ENCODE peak calls at places on chromosomes 16 and 17, in eight cellular contexts. One of them, this sample, is unnamed. For H3K4me1 and H3K27me3, the result is how much of the 10 kb centered on the place peaks cover.

GRCh38 chr16:17374668-17375255 is 96.0 kb downstream of the XYLT1 start:
- DNase-seq in breast epithelium: no peak
- DNase-seq in heart right ventricle: no peak
- DNase-seq in Karpas-422: no peak
- DNase-seq in GM23248: no peak
- DNase-seq in PC-3: no peak
- DNase-seq in heart left ventricle: no peak
- DNase-seq in CD4-positive, CD25-positive, alpha-beta regulatory T cell: no peak
- DNase-seq in this sample: no peak

GRCh38 chr16:26111900-26112299 is 420.1 kb downstream of the HS3ST4 start:
- DNase-seq in breast epithelium: no peak
- DNase-seq in heart right ventricle: no peak
- DNase-seq in Karpas-422: peak
- DNase-seq in GM23248: peak
- DNase-seq in PC-3: no peak
- DNase-seq in heart left ventricle: no peak
- DNase-seq in CD4-positive, CD25-positive, alpha-beta regulatory T cell: no peak
- DNase-seq in this sample: no peak

GRCh38 chr17:80671039-80671822 is 126.6 kb downstream of the RPTOR start:
- DNase-seq in breast epithelium: no peak
- DNase-seq in heart right ventricle: no peak
- DNase-seq in Karpas-422: no peak
- DNase-seq in GM23248: no peak
- DNase-seq in PC-3: no peak
- DNase-seq in heart left ventricle: no peak
- DNase-seq in CD4-positive, CD25-positive, alpha-beta regulatory T cell: no peak
- DNase-seq in this sample: no peak

GRCh38 chr17:32596666-32597065 is 109.9 kb downstream of the CDK5R1 start:
- DNase-seq in breast epithelium: no peak
- DNase-seq in heart right ventricle: no peak
- DNase-seq in Karpas-422: no peak
- DNase-seq in GM23248: peak
- DNase-seq in PC-3: no peak
- DNase-seq in heart left ventricle: no peak
- DNase-seq in CD4-positive, CD25-positive, alpha-beta regulatory T cell: no peak
- DNase-seq in this sample: no peak

GRCh38 chr16:11354733-11355574 is 9.7 kb downstream of the RMI2 start:
- DNase-seq in breast epithelium: no peak
- DNase-seq in heart right ventricle: no peak
- DNase-seq in Karpas-422: peak
- DNase-seq in GM23248: no peak
- DNase-seq in PC-3: no peak
- DNase-seq in heart left ventricle: no peak
- DNase-seq in CD4-positive, CD25-positive, alpha-beta regulatory T cell: peak
- DNase-seq in this sample: peak

GRCh38 chr16:78490431-78490830 is 391.0 kb downstream of the WWOX start:
- DNase-seq in breast epithelium: no peak
- DNase-seq in heart right ventricle: no peak
- DNase-seq in Karpas-422: no peak
- DNase-seq in GM23248: no peak
- DNase-seq in PC-3: no peak
- DNase-seq in heart left ventricle: no peak
- DNase-seq in CD4-positive, CD25-positive, alpha-beta regulatory T cell: no peak
- DNase-seq in this sample: no peak

GRCh38 chr16:57551057-57551456 is 8.6 kb downstream of the ADGRG5 start:
- DNase-seq in breast epithelium: no peak
- DNase-seq in heart right ventricle: no peak
- DNase-seq in Karpas-422: no peak
- DNase-seq in GM23248: no peak
- DNase-seq in PC-3: no peak
- DNase-seq in heart left ventricle: no peak
- DNase-seq in CD4-positive, CD25-positive, alpha-beta regulatory T cell: no peak
- DNase-seq in this sample: no peak

GRCh38 chr17:66466933-66467367 is 164.5 kb downstream of the PRKCA start:
- DNase-seq in breast epithelium: no peak
- DNase-seq in heart right ventricle: no peak
- DNase-seq in Karpas-422: no peak
- DNase-seq in GM23248: peak
- DNase-seq in PC-3: peak
- DNase-seq in heart left ventricle: no peak
- DNase-seq in CD4-positive, CD25-positive, alpha-beta regulatory T cell: no peak
- DNase-seq in this sample: no peak

GRCh38 chr16:69057400-69058378 is 47.8 kb upstream of the HAS3 start:
- DNase-seq in breast epithelium: peak
- DNase-seq in heart right ventricle: no peak
- DNase-seq in Karpas-422: no peak
- DNase-seq in GM23248: peak
- DNase-seq in PC-3: peak
- DNase-seq in heart left ventricle: no peak
- DNase-seq in CD4-positive, CD25-positive, alpha-beta regulatory T cell: no peak
- DNase-seq in this sample: no peak

GRCh38 chr17:66777689-66778225 is 57.2 kb upstream of the CACNG5 start:
- DNase-seq in breast epithelium: no peak
- DNase-seq in heart right ventricle: no peak
- DNase-seq in Karpas-422: peak
- DNase-seq in GM23248: peak
- DNase-seq in PC-3: no peak
- DNase-seq in heart left ventricle: no peak
- DNase-seq in CD4-positive, CD25-positive, alpha-beta regulatory T cell: no peak
- DNase-seq in this sample: no peak

GRCh38 chr16:27690604-27691003 is 140.7 kb downstream of the KATNIP start:
- DNase-seq in breast epithelium: no peak
- DNase-seq in heart right ventricle: no peak
- DNase-seq in Karpas-422: peak
- DNase-seq in GM23248: peak
- DNase-seq in PC-3: no peak
- DNase-seq in heart left ventricle: no peak
- DNase-seq in CD4-positive, CD25-positive, alpha-beta regulatory T cell: no peak
- DNase-seq in this sample: peak

GRCh38 chr16:23514381-23515152 is 4.3 kb upstream of the GGA2 start:
- DNase-seq in breast epithelium: no peak
- DNase-seq in heart right ventricle: no peak
- DNase-seq in Karpas-422: no peak
- DNase-seq in GM23248: no peak
- DNase-seq in PC-3: no peak
- DNase-seq in heart left ventricle: no peak
- DNase-seq in CD4-positive, CD25-positive, alpha-beta regulatory T cell: peak
- DNase-seq in this sample: no peak

GRCh38 chr17:3398310-3398709 is at the start of gene OR1E1:
- DNase-seq in breast epithelium: no peak
- DNase-seq in heart right ventricle: no peak
- DNase-seq in Karpas-422: no peak
- DNase-seq in GM23248: no peak
- DNase-seq in PC-3: no peak
- DNase-seq in heart left ventricle: no peak
- DNase-seq in CD4-positive, CD25-positive, alpha-beta regulatory T cell: no peak
- DNase-seq in this sample: no peak

GRCh38 chr17:77352996-77353395 is 212.2 kb downstream of the SEC14L1 start:
- DNase-seq in breast epithelium: no peak
- DNase-seq in heart right ventricle: no peak
- DNase-seq in Karpas-422: no peak
- DNase-seq in GM23248: no peak
- DNase-seq in PC-3: no peak
- DNase-seq in heart left ventricle: no peak
- DNase-seq in CD4-positive, CD25-positive, alpha-beta regulatory T cell: no peak
- DNase-seq in this sample: peak

GRCh38 chr17:3866269-3866668 is 20.2 kb upstream of the NCBP3 start:
- DNase-seq in breast epithelium: no peak
- DNase-seq in heart right ventricle: no peak
- DNase-seq in Karpas-422: no peak
- DNase-seq in GM23248: no peak
- DNase-seq in PC-3: no peak
- DNase-seq in heart left ventricle: no peak
- DNase-seq in CD4-positive, CD25-positive, alpha-beta regulatory T cell: no peak
- DNase-seq in this sample: no peak

GRCh38 chr16:51845586-51845985 is 694.5 kb upstream of the SALL1 start:
- DNase-seq in breast epithelium: no peak
- DNase-seq in heart right ventricle: no peak
- DNase-seq in Karpas-422: no peak
- DNase-seq in GM23248: no peak
- DNase-seq in PC-3: no peak
- DNase-seq in heart left ventricle: no peak
- DNase-seq in CD4-positive, CD25-positive, alpha-beta regulatory T cell: no peak
- DNase-seq in this sample: no peak
- H3K4me1 ChIP-seq in breast epithelium: under half
- H3K4me1 ChIP-seq in heart right ventricle: under half
- H3K4me1 ChIP-seq in Karpas-422: under half
- H3K4me1 ChIP-seq in GM23248: under half
- H3K4me1 ChIP-seq in PC-3: under half
- H3K4me1 ChIP-seq in heart left ventricle: under half
- H3K4me1 ChIP-seq in CD4-positive, CD25-positive, alpha-beta regulatory T cell: under half
- H3K4me1 ChIP-seq in this sample: under half

DNA sequence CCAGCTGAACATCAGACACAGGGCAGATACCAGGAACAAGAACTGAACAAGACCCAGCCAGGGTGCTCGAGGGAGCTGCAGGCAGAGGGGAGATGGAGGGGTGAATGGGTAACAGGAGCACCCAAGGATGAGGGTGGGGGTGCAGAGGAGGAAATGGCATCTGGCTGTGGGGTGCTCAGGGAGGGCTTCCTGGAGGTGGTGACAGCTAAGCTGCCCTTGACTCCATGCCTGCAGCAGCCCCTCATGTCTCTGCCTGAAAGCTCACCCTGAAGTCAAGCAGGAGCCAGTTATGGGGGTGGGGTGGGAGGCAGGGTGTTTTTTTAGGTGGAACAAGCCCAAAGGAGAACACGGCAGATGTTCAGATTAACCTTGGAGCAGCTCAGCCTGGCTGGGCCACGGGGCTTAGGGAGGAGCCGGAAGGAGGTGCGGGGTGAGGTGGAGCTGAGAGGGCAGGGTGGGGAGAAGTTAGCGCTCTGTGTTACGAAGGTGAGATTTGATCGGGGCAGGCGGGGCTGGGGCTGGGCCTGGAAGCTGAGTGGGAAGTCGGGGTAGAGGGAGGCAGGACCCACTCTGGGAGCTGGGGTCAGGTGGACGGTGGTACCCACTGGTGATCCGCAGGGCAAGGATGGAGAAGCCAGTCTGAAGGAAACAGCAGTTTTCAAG is 143.0 kb downstream of the ENGASE start:
- DNase-seq in breast epithelium: no peak
- DNase-seq in heart right ventricle: no peak
- DNase-seq in Karpas-422: no peak
- DNase-seq in GM23248: no peak
- DNase-seq in PC-3: no peak
- DNase-seq in heart left ventricle: peak
- DNase-seq in CD4-positive, CD25-positive, alpha-beta regulatory T cell: no peak
- DNase-seq in this sample: no peak
- H3K27me3 ChIP-seq in breast epithelium: half or more
- H3K27me3 ChIP-seq in heart right ventricle: half or more
- H3K27me3 ChIP-seq in Karpas-422: under half
- H3K27me3 ChIP-seq in GM23248: under half
- H3K27me3 ChIP-seq in PC-3: half or more
- H3K27me3 ChIP-seq in heart left ventricle: under half
- H3K27me3 ChIP-seq in CD4-positive, CD25-positive, alpha-beta regulatory T cell: under half
- H3K27me3 ChIP-seq in this sample: under half

GRCh38 chr16:30371248-30371816 is 1.0 kb upstream of the TBC1D10B start:
- DNase-seq in breast epithelium: no peak
- DNase-seq in heart right ventricle: no peak
- DNase-seq in Karpas-422: no peak
- DNase-seq in GM23248: no peak
- DNase-seq in PC-3: no peak
- DNase-seq in heart left ventricle: no peak
- DNase-seq in CD4-positive, CD25-positive, alpha-beta regulatory T cell: no peak
- DNase-seq in this sample: no peak

GRCh38 chr16:30372725-30373124 is 1.9 kb upstream of the MYL11 start:
- DNase-seq in breast epithelium: no peak
- DNase-seq in heart right ventricle: no peak
- DNase-seq in Karpas-422: no peak
- DNase-seq in GM23248: no peak
- DNase-seq in PC-3: no peak
- DNase-seq in heart left ventricle: no peak
- DNase-seq in CD4-positive, CD25-positive, alpha-beta regulatory T cell: no peak
- DNase-seq in this sample: no peak

GRCh38 chr16:30369938-30370443 is 303 bp downstream of the TBC1D10B start:
- DNase-seq in breast epithelium: no peak
- DNase-seq in heart right ventricle: no peak
- DNase-seq in Karpas-422: no peak
- DNase-seq in GM23248: no peak
- DNase-seq in PC-3: no peak
- DNase-seq in heart left ventricle: peak
- DNase-seq in CD4-positive, CD25-positive, alpha-beta regulatory T cell: no peak
- DNase-seq in this sample: no peak

GRCh38 chr16:30370444-30371247 is at the start of gene TBC1D10B:
- DNase-seq in breast epithelium: peak
- DNase-seq in heart right ventricle: peak
- DNase-seq in Karpas-422: peak
- DNase-seq in GM23248: peak
- DNase-seq in PC-3: peak
- DNase-seq in heart left ventricle: peak
- DNase-seq in CD4-positive, CD25-positive, alpha-beta regulatory T cell: peak
- DNase-seq in this sample: peak

DNA sequence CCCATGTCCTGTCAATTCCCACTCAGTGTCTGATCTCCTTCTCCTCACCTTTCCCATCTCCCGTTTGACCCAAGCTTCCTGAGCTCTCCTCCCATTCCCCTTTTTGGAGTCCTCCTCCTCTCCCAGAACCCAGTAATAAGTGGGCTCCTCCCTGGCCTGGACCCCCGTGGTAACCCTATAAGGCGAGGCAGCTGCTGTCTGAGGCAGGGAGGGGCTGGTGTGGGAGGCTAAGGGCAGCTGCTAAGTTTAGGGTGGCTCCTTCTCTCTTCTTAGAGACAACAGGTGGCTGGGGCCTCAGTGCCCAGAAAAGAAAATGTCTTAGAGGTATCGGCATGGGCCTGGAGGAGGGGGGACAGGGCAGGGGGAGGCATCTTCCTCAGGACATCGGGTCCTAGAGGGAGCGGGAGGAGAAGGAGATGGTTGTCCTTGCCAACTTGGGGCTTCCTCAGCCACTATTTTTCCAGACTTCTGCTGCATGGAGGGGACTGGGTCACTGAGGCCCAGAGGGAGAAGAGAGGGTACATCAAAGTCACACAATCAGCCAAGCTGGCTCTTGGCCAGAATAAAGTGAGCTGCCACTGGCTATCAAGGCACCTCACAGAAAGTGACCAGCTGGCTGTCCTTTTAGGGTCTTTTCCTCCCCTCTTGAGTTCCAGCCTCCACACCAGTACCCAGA is 1.9 kb upstream of the TBC1D10B start:
- DNase-seq in breast epithelium: no peak
- DNase-seq in heart right ventricle: no peak
- DNase-seq in Karpas-422: peak
- DNase-seq in GM23248: no peak
- DNase-seq in PC-3: no peak
- DNase-seq in heart left ventricle: no peak
- DNase-seq in CD4-positive, CD25-positive, alpha-beta regulatory T cell: no peak
- DNase-seq in this sample: no peak
- H3K4me1 ChIP-seq in breast epithelium: under half
- H3K4me1 ChIP-seq in heart right ventricle: under half
- H3K4me1 ChIP-seq in Karpas-422: under half
- H3K4me1 ChIP-seq in GM23248: under half
- H3K4me1 ChIP-seq in PC-3: under half
- H3K4me1 ChIP-seq in heart left ventricle: under half
- H3K4me1 ChIP-seq in CD4-positive, CD25-positive, alpha-beta regulatory T cell: under half
- H3K4me1 ChIP-seq in this sample: under half

GRCh38 chr17:58534331-58534730 is 19.9 kb upstream of the MTMR4 start:
- DNase-seq in breast epithelium: no peak
- DNase-seq in heart right ventricle: no peak
- DNase-seq in Karpas-422: no peak
- DNase-seq in GM23248: no peak
- DNase-seq in PC-3: no peak
- DNase-seq in heart left ventricle: no peak
- DNase-seq in CD4-positive, CD25-positive, alpha-beta regulatory T cell: no peak
- DNase-seq in this sample: no peak
- H3K27me3 ChIP-seq in breast epithelium: under half
- H3K27me3 ChIP-seq in heart right ventricle: under half
- H3K27me3 ChIP-seq in Karpas-422: under half
- H3K27me3 ChIP-seq in GM23248: under half
- H3K27me3 ChIP-seq in PC-3: under half
- H3K27me3 ChIP-seq in heart left ventricle: under half
- H3K27me3 ChIP-seq in CD4-positive, CD25-positive, alpha-beta regulatory T cell: under half
- H3K27me3 ChIP-seq in this sample: under half

GRCh38 chr16:85623997-85624601 is 11.0 kb downstream of the GSE1 start:
- DNase-seq in breast epithelium: no peak
- DNase-seq in heart right ventricle: no peak
- DNase-seq in Karpas-422: no peak
- DNase-seq in GM23248: no peak
- DNase-seq in PC-3: no peak
- DNase-seq in heart left ventricle: no peak
- DNase-seq in CD4-positive, CD25-positive, alpha-beta regulatory T cell: no peak
- DNase-seq in this sample: no peak
- H3K4me1 ChIP-seq in breast epithelium: under half
- H3K4me1 ChIP-seq in heart right ventricle: under half
- H3K4me1 ChIP-seq in Karpas-422: under half
- H3K4me1 ChIP-seq in GM23248: under half
- H3K4me1 ChIP-seq in PC-3: under half
- H3K4me1 ChIP-seq in heart left ventricle: under half
- H3K4me1 ChIP-seq in CD4-positive, CD25-positive, alpha-beta regulatory T cell: under half
- H3K4me1 ChIP-seq in this sample: under half